ENCODE peak calls at places on chromosome 2, in six cellular contexts. Q, E, K, V, R and O are unnamed samples. For H3K9me3 and H3K4me1, the result is how much of the 10 kb centered on the place peaks cover.

GRCh38 chr2:177972782-177973181 is 99.8 kb downstream of the PDE11A start:
- DNase-seq in Q (no peak), E (no peak), K (no peak), V (no peak), R (no peak), O (no peak)

GRCh38 chr2:189995679-189996078 is 66.8 kb downstream of the MSTN start:
- DNase-seq in Q (no peak), E (no peak), K (no peak), V (no peak), R (no peak), O (no peak)

GRCh38 chr2:171923206-171923605 is 945 bp downstream of the HAT1 start:
- DNase-seq in Q (peak), E (no peak), K (no peak), V (no peak), R (peak), O (peak)

GRCh38 chr2:229282758-229283546 is 11.9 kb upstream of the PID1 start:
- DNase-seq in Q (peak), E (no peak), K (no peak), V (peak), R (peak), O (no peak)

GRCh38 chr2:232133078-232133477 is 171.6 kb downstream of the DIS3L2 start:
- DNase-seq in Q (no peak), E (no peak), K (no peak), V (no peak), R (no peak), O (no peak)

GRCh38 chr2:17306706-17307105 is 211.5 kb downstream of the RAD51AP2 start:
- DNase-seq in Q (no peak), E (no peak), K (no peak), V (no peak), R (peak), O (no peak)

GRCh38 chr2:85660725-85661124 is 7.3 kb downstream of the SFTPB start:
- DNase-seq in Q (no peak), E (no peak), K (no peak), V (no peak), R (no peak), O (no peak)

GRCh38 chr2:86747708-86748627 is 27.9 kb downstream of the RMND5A start:
- DNase-seq in Q (no peak), E (no peak), K (no peak), V (peak), R (peak), O (no peak)

GRCh38 chr2:209946539-209946938 is 55.9 kb upstream of the RPE start:
- DNase-seq in Q (no peak), E (no peak), K (no peak), V (no peak), R (no peak), O (no peak)

DNA sequence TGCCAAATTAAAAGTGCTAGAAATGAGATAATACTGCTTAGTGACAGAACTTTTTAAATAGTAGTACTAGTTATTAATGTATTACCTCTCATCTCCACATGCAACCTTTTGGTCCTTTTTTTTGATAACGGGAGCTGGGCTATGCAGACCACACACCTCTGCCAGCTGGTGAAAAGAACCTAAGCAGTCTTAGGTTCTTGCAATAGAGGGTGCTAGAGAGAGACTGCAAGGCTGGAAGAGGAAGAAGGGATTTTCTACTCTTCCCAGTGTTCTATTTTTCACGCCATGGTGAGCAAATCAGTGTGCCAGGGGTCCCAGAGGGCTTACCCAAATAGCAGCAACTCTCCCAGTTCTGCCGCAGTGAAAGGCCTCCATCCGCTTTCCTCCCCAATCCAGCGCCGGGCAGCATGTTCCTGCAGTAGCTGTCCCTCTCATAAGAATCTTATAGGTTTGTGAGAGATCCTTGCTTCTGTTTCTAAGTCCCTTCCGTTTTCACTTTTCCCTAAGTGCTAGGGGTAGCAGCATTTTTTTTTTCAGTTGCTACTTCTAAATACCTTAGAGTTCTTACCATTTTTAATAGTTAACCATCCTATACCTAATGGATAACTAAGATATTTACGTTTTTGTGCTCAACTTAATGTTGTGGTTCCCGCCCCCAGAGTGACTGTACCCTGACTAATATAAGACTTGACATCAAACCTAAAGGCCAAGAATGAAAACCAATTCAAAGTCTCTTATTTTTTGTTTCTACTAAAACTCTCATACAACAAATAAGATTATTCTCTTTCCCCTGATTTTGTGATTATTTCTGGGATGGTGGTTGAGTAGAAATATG is 69.4 kb upstream of the UBE2E3 start:
- DNase-seq in Q (no peak), E (no peak), K (no peak), V (no peak), R (peak), O (no peak)
- H3K9me3 ChIP-seq in Q (under half), E (under half), K (under half), V (under half), R (under half), O (under half)

GRCh38 chr2:46077522-46078062 is 219.6 kb upstream of the EPAS1 start:
- DNase-seq in Q (no peak), E (no peak), K (no peak), V (no peak), R (no peak), O (no peak)
- H3K4me1 ChIP-seq in Q (under half), E (under half), K (under half), V (under half), R (under half), O (under half)

GRCh38 chr2:4354164-4354563 is 650.8 kb downstream of the DCDC2C start:
- DNase-seq in Q (no peak), E (no peak), K (no peak), V (no peak), R (no peak), O (no peak)

GRCh38 chr2:4354678-4355077 is 651.3 kb downstream of the DCDC2C start:
- DNase-seq in Q (no peak), E (no peak), K (no peak), V (peak), R (no peak), O (peak)

GRCh38 chr2:4353668-4354067 is 650.3 kb downstream of the DCDC2C start:
- DNase-seq in Q (no peak), E (no peak), K (no peak), V (no peak), R (no peak), O (no peak)

DNA sequence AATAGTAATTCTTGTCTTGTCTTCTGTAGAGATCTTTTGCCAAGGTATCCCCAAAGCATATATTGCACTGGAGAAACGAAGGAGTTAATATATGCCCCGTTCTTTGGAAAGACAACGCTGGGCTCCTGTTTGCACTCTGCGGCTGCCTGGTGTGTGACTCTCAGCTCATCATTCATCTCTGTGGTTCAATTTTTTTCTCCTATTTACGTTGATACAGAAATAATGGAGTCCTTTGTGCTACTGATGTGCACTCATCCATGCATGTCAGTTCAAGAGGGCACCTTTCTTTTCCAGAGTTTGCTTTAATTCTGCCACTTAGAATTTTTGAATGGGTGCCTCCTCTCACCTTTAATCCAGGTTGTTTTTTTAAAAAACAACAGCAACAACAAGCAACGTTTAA is 655.5 kb downstream of the DCDC2C start:
- DNase-seq in Q (no peak), E (no peak), K (no peak), V (no peak), R (no peak), O (no peak)
- H3K9me3 ChIP-seq in Q (under half), E (under half), K (under half), V (under half), R (under half), O (under half)

GRCh38 chr2:217060516-217060915 is 200.7 kb upstream of the TNP1 start:
- DNase-seq in Q (no peak), E (no peak), K (no peak), V (no peak), R (no peak), O (no peak)
- H3K4me1 ChIP-seq in Q (under half), E (under half), K (under half), V (under half), R (under half), O (under half)

GRCh38 chr2:168992026-168992425 is 39.1 kb downstream of the ABCB11 start:
- DNase-seq in Q (no peak), E (no peak), K (no peak), V (no peak), R (peak), O (no peak)

GRCh38 chr2:168988755-168989154 is 42.4 kb downstream of the ABCB11 start:
- DNase-seq in Q (no peak), E (no peak), K (no peak), V (no peak), R (no peak), O (no peak)

DNA sequence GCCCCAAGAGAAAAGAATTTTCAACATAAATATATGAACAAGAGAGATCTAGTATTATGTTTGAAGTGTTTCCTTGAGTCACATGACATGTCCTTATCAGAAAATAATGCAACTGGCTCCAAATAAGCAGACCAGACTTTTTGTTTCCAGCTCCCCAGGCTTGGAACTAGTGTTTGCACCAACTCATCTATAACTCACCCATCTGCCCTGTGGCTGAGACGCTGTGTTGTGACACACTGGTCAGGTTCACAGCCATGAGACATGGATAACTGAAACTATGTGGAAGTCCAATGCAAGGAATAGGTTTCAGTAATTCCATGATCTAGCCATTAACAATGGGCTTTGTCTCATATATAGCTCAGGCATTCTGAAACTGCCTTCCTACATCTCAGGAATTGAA is 44.6 kb downstream of the ABCB11 start:
- DNase-seq in Q (no peak), E (no peak), K (no peak), V (no peak), R (no peak), O (no peak)
- H3K9me3 ChIP-seq in Q (under half), E (under half), K (under half), V (under half), R (under half), O (under half)

GRCh38 chr2:24514820-24515219 is 23.8 kb downstream of the NCOA1 start:
- DNase-seq in Q (no peak), E (no peak), K (no peak), V (no peak), R (no peak), O (no peak)
- H3K4me1 ChIP-seq in Q (half or more), E (under half), K (under half), V (under half), R (under half), O (under half)

DNA sequence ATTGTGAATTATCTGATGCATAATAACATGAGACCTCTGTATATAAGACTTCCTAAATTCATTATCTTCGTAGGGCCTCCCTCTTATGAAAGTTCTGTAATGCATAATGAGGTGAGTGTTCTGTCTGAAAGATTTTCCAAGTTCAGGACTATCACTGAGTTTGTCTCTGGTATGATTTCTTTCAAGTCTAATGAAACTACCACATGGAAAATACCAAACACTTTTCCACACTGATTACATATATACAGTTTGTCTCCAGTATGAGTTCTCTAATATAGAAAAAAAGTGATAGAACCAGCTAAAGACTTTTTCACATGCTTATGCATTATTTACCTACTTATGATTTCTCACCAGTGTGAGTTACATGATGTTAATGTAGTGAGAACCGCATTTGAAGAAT is 34.7 kb downstream of the CTNNA2 start:
- DNase-seq in Q (no peak), E (no peak), K (no peak), V (no peak), R (no peak), O (no peak)
- H3K9me3 ChIP-seq in Q (under half), E (under half), K (under half), V (under half), R (under half), O (under half)